ENCODE peak calls at places on chromosomes 16 and 17, in five cellular contexts. One of them, this sample, is unnamed.

GRCh38 chr16:64826374-64826773 is 295.5 kb downstream of the CDH11 start:
- DNase-seq in RWPE1: no peak
- DNase-seq in breast epithelium: no peak
- DNase-seq in pancreas: no peak
- DNase-seq in Calu3: no peak
- DNase-seq in this sample: no peak

GRCh38 chr17:40340880-40341807 is 23.4 kb downstream of the GJD3 start:
- DNase-seq in pancreas: peak
- DNase-seq in breast epithelium: peak
- DNase-seq in Calu3: peak
- DNase-seq in RWPE1: peak
- DNase-seq in this sample: peak

GRCh38 chr17:35404360-35404759 is 27.9 kb downstream of the SLFN12 start:
- DNase-seq in breast epithelium: no peak
- DNase-seq in RWPE1: no peak
- DNase-seq in pancreas: no peak
- DNase-seq in Calu3: no peak
- DNase-seq in this sample: no peak

GRCh38 chr17:43356999-43357398 is 41.8 kb upstream of the ARL4D start:
- DNase-seq in breast epithelium: no peak
- DNase-seq in RWPE1: peak
- DNase-seq in pancreas: no peak
- DNase-seq in Calu3: peak
- DNase-seq in this sample: no peak

GRCh38 chr17:21353326-21354010 is 22.7 kb upstream of the KCNJ12 start:
- DNase-seq in pancreas: no peak
- DNase-seq in Calu3: no peak
- DNase-seq in RWPE1: no peak
- DNase-seq in breast epithelium: no peak
- DNase-seq in this sample: no peak

GRCh38 chr16:67842509-67843342 is 606 bp downstream of the THAP11 start:
- DNase-seq in breast epithelium: peak
- DNase-seq in RWPE1: peak
- DNase-seq in pancreas: peak
- DNase-seq in Calu3: peak
- DNase-seq in this sample: peak

GRCh38 chr17:79897243-79898063 is 58.2 kb upstream of the CBX4 start:
- DNase-seq in pancreas: no peak
- DNase-seq in RWPE1: no peak
- DNase-seq in breast epithelium: no peak
- DNase-seq in Calu3: no peak
- DNase-seq in this sample: no peak

GRCh38 chr17:81714412-81715106 is 2.5 kb downstream of the SLC25A10 start:
- DNase-seq in Calu3: no peak
- DNase-seq in RWPE1: no peak
- DNase-seq in breast epithelium: no peak
- DNase-seq in pancreas: no peak
- DNase-seq in this sample: no peak

GRCh38 chr17:8857919-8858318 is 9.6 kb downstream of the PIK3R6 start:
- DNase-seq in pancreas: no peak
- DNase-seq in RWPE1: peak
- DNase-seq in Calu3: no peak
- DNase-seq in breast epithelium: peak
- DNase-seq in this sample: no peak

GRCh38 chr17:4161179-4161559 is 18.2 kb downstream of the CYB5D2 start:
- DNase-seq in pancreas: peak
- DNase-seq in RWPE1: peak
- DNase-seq in breast epithelium: peak
- DNase-seq in Calu3: peak
- DNase-seq in this sample: no peak

GRCh38 chr16:54487933-54488332 is 201.3 kb upstream of the IRX3 start:
- DNase-seq in pancreas: no peak
- DNase-seq in RWPE1: no peak
- DNase-seq in breast epithelium: no peak
- DNase-seq in Calu3: no peak
- DNase-seq in this sample: no peak

GRCh38 chr17:45293413-45294211 is 23.2 kb downstream of the MAP3K14 start:
- DNase-seq in pancreas: peak
- DNase-seq in RWPE1: peak
- DNase-seq in Calu3: peak
- DNase-seq in breast epithelium: peak
- DNase-seq in this sample: no peak

GRCh38 chr16:81142864-81143263 is 46.7 kb upstream of the GCSH start:
- DNase-seq in breast epithelium: no peak
- DNase-seq in pancreas: no peak
- DNase-seq in Calu3: no peak
- DNase-seq in RWPE1: no peak
- DNase-seq in this sample: no peak

GRCh38 chr17:80936218-80936617 is 55.4 kb upstream of the CHMP6 start:
- DNase-seq in RWPE1: no peak
- DNase-seq in breast epithelium: no peak
- DNase-seq in Calu3: no peak
- DNase-seq in pancreas: no peak
- DNase-seq in this sample: no peak

GRCh38 chr17:16926591-16927451 is 45.1 kb downstream of the TNFRSF13B start:
- DNase-seq in breast epithelium: no peak
- DNase-seq in pancreas: no peak
- DNase-seq in RWPE1: no peak
- DNase-seq in Calu3: no peak
- DNase-seq in this sample: no peak

GRCh38 chr17:49952209-49952911 is 16.6 kb upstream of the DLX4 start:
- DNase-seq in Calu3: peak
- DNase-seq in pancreas: peak
- DNase-seq in breast epithelium: peak
- DNase-seq in RWPE1: peak
- DNase-seq in this sample: peak

GRCh38 chr16:15483857-15484256 is 49.5 kb downstream of the BMERB1 start:
- DNase-seq in breast epithelium: no peak
- DNase-seq in Calu3: no peak
- DNase-seq in RWPE1: no peak
- DNase-seq in pancreas: no peak
- DNase-seq in this sample: no peak

GRCh38 chr17:75090871-75091854 is 3.4 kb downstream of the SLC16A5 start:
- DNase-seq in RWPE1: no peak
- DNase-seq in pancreas: no peak
- DNase-seq in breast epithelium: no peak
- DNase-seq in Calu3: peak
- DNase-seq in this sample: no peak

GRCh38 chr16:81940781-81941560 is 70.3 kb downstream of the SDR42E1 start:
- DNase-seq in Calu3: peak
- DNase-seq in breast epithelium: no peak
- DNase-seq in RWPE1: peak
- DNase-seq in pancreas: peak
- DNase-seq in this sample: no peak

GRCh38 chr16:2278956-2279800 is 11.3 kb upstream of the RNPS1 start:
- DNase-seq in breast epithelium: no peak
- DNase-seq in pancreas: no peak
- DNase-seq in RWPE1: no peak
- DNase-seq in Calu3: no peak
- DNase-seq in this sample: no peak

GRCh38 chr16:9062301-9062700 is 29.1 kb upstream of the HAPSTR1 start:
- DNase-seq in pancreas: no peak
- DNase-seq in Calu3: no peak
- DNase-seq in breast epithelium: no peak
- DNase-seq in RWPE1: no peak
- DNase-seq in this sample: no peak

GRCh38 chr17:61279476-61280145 is 120.0 kb upstream of the TBX2 start:
- DNase-seq in Calu3: no peak
- DNase-seq in RWPE1: no peak
- DNase-seq in breast epithelium: no peak
- DNase-seq in pancreas: no peak
- DNase-seq in this sample: no peak

GRCh38 chr17:7914771-7915610 is 1.1 kb downstream of the RNF227 start:
- DNase-seq in Calu3: no peak
- DNase-seq in pancreas: peak
- DNase-seq in RWPE1: peak
- DNase-seq in breast epithelium: peak
- DNase-seq in this sample: no peak

GRCh38 chr17:8916470-8916869 is 49.0 kb upstream of the PIK3R6 start:
- DNase-seq in pancreas: no peak
- DNase-seq in breast epithelium: no peak
- DNase-seq in RWPE1: no peak
- DNase-seq in Calu3: no peak
- DNase-seq in this sample: peak

GRCh38 chr16:47949276-47949675 is 206.5 kb downstream of the ABCC12 start:
- DNase-seq in Calu3: no peak
- DNase-seq in RWPE1: no peak
- DNase-seq in breast epithelium: no peak
- DNase-seq in pancreas: no peak
- DNase-seq in this sample: no peak

GRCh38 chr16:72530434-72530833 is 358.5 kb upstream of the PMFBP1 start:
- DNase-seq in RWPE1: peak
- DNase-seq in breast epithelium: no peak
- DNase-seq in Calu3: no peak
- DNase-seq in pancreas: no peak
- DNase-seq in this sample: no peak
- TF ChIP-seq CTCF in RWPE1: no peak
- TF ChIP-seq CTCF in breast epithelium: no peak
- TF ChIP-seq CTCF in Calu3: no peak
- TF ChIP-seq CTCF in pancreas: no peak
- TF ChIP-seq CTCF in this sample: no peak

GRCh38 chr16:56312028-56312300 is 113.4 kb downstream of the AMFR start:
- DNase-seq in breast epithelium: no peak
- DNase-seq in RWPE1: no peak
- DNase-seq in Calu3: no peak
- DNase-seq in pancreas: no peak
- DNase-seq in this sample: no peak

GRCh38 chr16:56310685-56311084 is 114.7 kb downstream of the AMFR start:
- DNase-seq in RWPE1: no peak
- DNase-seq in Calu3: no peak
- DNase-seq in breast epithelium: no peak
- DNase-seq in pancreas: no peak
- DNase-seq in this sample: no peak

GRCh38 chr16:56314244-56314850 is 111.0 kb downstream of the AMFR start:
- DNase-seq in breast epithelium: no peak
- DNase-seq in Calu3: no peak
- DNase-seq in pancreas: no peak
- DNase-seq in RWPE1: no peak
- DNase-seq in this sample: no peak

GRCh38 chr16:56312556-56312955 is 112.8 kb downstream of the AMFR start:
- DNase-seq in breast epithelium: no peak
- DNase-seq in Calu3: no peak
- DNase-seq in pancreas: no peak
- DNase-seq in RWPE1: no peak
- DNase-seq in this sample: no peak

GRCh38 chr16:56311208-56312027 is 113.9 kb downstream of the AMFR start:
- DNase-seq in Calu3: no peak
- DNase-seq in breast epithelium: no peak
- DNase-seq in pancreas: no peak
- DNase-seq in RWPE1: no peak
- DNase-seq in this sample: no peak
- TF ChIP-seq CTCF in Calu3: no peak
- TF ChIP-seq CTCF in breast epithelium: no peak
- TF ChIP-seq CTCF in pancreas: no peak
- TF ChIP-seq CTCF in RWPE1: no peak
- TF ChIP-seq CTCF in this sample: peak

GRCh38 chr16:11610580-11610979 is 23.9 kb upstream of the LITAF start:
- DNase-seq in breast epithelium: no peak
- DNase-seq in Calu3: no peak
- DNase-seq in RWPE1: no peak
- DNase-seq in pancreas: no peak
- DNase-seq in this sample: no peak
- TF ChIP-seq CTCF in breast epithelium: no peak
- TF ChIP-seq CTCF in Calu3: no peak
- TF ChIP-seq CTCF in RWPE1: no peak
- TF ChIP-seq CTCF in pancreas: no peak
- TF ChIP-seq CTCF in this sample: no peak

GRCh38 chr17:65121368-65121767 is 15.8 kb upstream of the RGS9 start:
- DNase-seq in Calu3: no peak
- DNase-seq in breast epithelium: no peak
- DNase-seq in pancreas: no peak
- DNase-seq in RWPE1: no peak
- DNase-seq in this sample: no peak
- TF ChIP-seq CTCF in Calu3: no peak
- TF ChIP-seq CTCF in breast epithelium: no peak
- TF ChIP-seq CTCF in pancreas: no peak
- TF ChIP-seq CTCF in RWPE1: no peak
- TF ChIP-seq CTCF in this sample: no peak

DNA sequence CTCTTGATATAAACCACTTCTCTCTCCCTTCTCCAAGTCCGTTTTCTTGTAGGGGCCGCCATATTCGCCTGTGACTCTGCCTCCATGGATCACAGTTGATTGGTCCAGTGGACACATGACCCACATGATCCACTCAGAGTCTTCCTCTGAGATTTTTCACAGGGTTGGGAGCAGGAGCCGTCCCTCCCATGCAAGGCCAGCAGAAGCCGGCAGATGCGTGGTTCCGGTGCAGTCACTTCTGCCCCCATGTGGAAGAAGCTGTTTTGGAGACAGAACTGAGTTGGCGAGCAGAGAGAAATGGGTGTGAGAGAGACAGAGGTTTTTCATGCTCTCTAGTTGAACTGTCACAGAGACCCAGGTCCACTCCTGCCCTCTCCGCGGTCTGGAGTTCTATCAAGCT is 83.3 kb downstream of the C16orf95 start:
- DNase-seq in RWPE1: no peak
- DNase-seq in breast epithelium: no peak
- DNase-seq in pancreas: no peak
- DNase-seq in Calu3: peak
- DNase-seq in this sample: no peak
- TF ChIP-seq CTCF in RWPE1: no peak
- TF ChIP-seq CTCF in breast epithelium: no peak
- TF ChIP-seq CTCF in pancreas: no peak
- TF ChIP-seq CTCF in Calu3: no peak
- TF ChIP-seq CTCF in this sample: peak

DNA sequence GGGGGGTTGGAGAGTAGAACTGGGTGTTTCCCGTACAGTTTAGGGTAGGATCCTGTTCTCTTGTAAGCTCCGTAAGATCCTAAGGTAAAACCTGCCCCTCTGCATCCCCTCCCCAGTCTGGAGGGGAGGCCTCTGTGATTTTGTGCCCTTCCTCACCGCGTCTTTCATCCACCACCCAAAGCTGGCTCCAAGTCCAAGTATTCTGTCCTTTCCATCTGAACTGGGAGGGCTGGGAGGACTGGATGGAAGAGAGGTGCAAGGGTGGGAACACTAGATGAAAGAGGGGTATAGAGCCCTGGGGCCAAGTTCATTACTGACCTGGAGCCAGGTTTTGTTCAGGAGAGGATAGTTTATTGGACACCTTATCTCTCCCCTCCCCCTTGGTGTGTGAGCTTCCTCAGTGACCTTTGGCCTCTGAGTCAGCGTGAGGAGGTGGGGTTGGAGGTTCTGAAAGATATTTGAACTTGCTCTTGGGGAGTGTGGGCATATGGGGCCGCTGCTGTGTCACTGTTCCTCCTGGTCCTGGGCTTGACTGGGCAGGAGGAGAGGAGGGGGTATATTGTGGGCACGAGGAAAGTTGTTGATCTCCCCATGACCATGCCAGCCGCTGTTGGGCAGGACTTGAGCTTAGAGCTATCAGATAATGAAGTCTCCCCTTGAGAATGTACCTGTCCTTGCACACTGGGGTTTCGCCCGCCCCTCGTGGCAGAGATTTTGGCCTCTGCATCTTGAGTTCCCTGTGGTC is 1.6 kb downstream of the LASP1 start:
- DNase-seq in breast epithelium: peak
- DNase-seq in RWPE1: peak
- DNase-seq in Calu3: peak
- DNase-seq in pancreas: peak
- DNase-seq in this sample: no peak
- TF ChIP-seq CTCF in breast epithelium: no peak
- TF ChIP-seq CTCF in RWPE1: no peak
- TF ChIP-seq CTCF in Calu3: peak
- TF ChIP-seq CTCF in pancreas: no peak
- TF ChIP-seq CTCF in this sample: no peak

GRCh38 chr16:75580-76501 is 2.2 kb upstream of the MPG start:
- DNase-seq in RWPE1: peak
- DNase-seq in Calu3: no peak
- DNase-seq in breast epithelium: peak
- DNase-seq in pancreas: peak
- DNase-seq in this sample: no peak
- TF ChIP-seq CTCF in RWPE1: no peak
- TF ChIP-seq CTCF in Calu3: no peak
- TF ChIP-seq CTCF in breast epithelium: peak
- TF ChIP-seq CTCF in pancreas: no peak
- TF ChIP-seq CTCF in this sample: peak

This sample was measured in type B pancreatic cell.